ENCODE peak calls at places on chromosome 15, in nine cellular contexts. A is cardiac fibroblast, V is mesothelial cell of epicardium, P is AG04449, I is lower leg skin, D is OCI-LY7, O is NCI-H345, Q is nephron progenitor cell, J is dorsolateral prefrontal cortex. H is an unnamed sample.

GRCh38 chr15:90787881-90788280 is 70.7 kb downstream of the BLM start:
- DNase-seq in A (peak; percentile 45), V (no peak), P (no peak), I (no peak), D (no peak), O (no peak), Q (no peak), J (no peak), H (no peak)

GRCh38 chr15:100728371-100729201 is 126.2 kb downstream of the ASB7 start:
- DNase-seq in A (no peak), V (peak; percentile 22), P (no peak), I (peak; percentile 81), D (peak; percentile 2), O (no peak), Q (no peak), J (no peak), H (no peak)

GRCh38 chr15:37698679-37699078 is 235.8 kb upstream of the TMCO5A start:
- DNase-seq in A (no peak), V (no peak), P (no peak), I (no peak), D (no peak), O (no peak), Q (no peak), J (no peak), H (no peak)

GRCh38 chr15:71003314-71003713 is 110.7 kb downstream of the LRRC49 start:
- DNase-seq in A (peak; percentile 5), V (no peak), P (peak; percentile 19), I (no peak), D (no peak), O (no peak), Q (no peak), J (no peak), H (no peak)

GRCh38 chr15:67927501-67928156 is 87.8 kb upstream of the RNU6-1 start:
- DNase-seq in A (peak; percentile 97), V (peak; percentile 62), P (peak; percentile 89), I (no peak), D (no peak), O (no peak), Q (no peak), J (peak; percentile 83), H (peak; percentile 51)

GRCh38 chr15:85008474-85009260 is 27.0 kb downstream of the PDE8A start:
- DNase-seq in A (no peak), V (no peak), P (no peak), I (no peak), D (peak; percentile 39), O (peak; percentile 17), Q (no peak), J (no peak), H (no peak)

GRCh38 chr15:66841953-66842681 is 140.1 kb downstream of the SMAD6 start:
- DNase-seq in A (peak; percentile 95), V (peak; percentile 87), P (peak; percentile 59), I (peak; percentile 97), D (no peak), O (no peak), Q (peak; percentile 70), J (peak; percentile 15), H (peak; percentile 75)

GRCh38 chr15:41207687-41208448 is 22.7 kb downstream of the EXD1 start:
- DNase-seq in A (no peak), V (no peak), P (no peak), I (no peak), D (no peak), O (no peak), Q (no peak), J (no peak), H (no peak)

GRCh38 chr15:34374816-34375215 is 7.8 kb upstream of the LPCAT4 start:
- DNase-seq in A (no peak), V (no peak), P (no peak), I (no peak), D (no peak), O (no peak), Q (no peak), J (no peak), H (no peak)

GRCh38 chr15:85324202-85324601 is 56.2 kb upstream of the AKAP13 start:
- DNase-seq in A (no peak), V (no peak), P (no peak), I (no peak), D (no peak), O (no peak), Q (no peak), J (no peak), H (no peak)

GRCh38 chr15:74780523-74780982 is 1.3 kb upstream of the CSK start:
- DNase-seq in A (no peak), V (no peak), P (no peak), I (no peak), D (no peak), O (no peak), Q (no peak), J (no peak), H (no peak)

GRCh38 chr15:38130739-38131498 is 121.7 kb upstream of the SPRED1 start:
- DNase-seq in A (peak; percentile 98), V (peak; percentile 58), P (peak; percentile 87), I (peak; percentile 96), D (peak; percentile 20), O (no peak), Q (peak; percentile 12), J (peak; percentile 56), H (peak; percentile 92)

GRCh38 chr15:100900136-100900894 is 18.8 kb upstream of the LRRK1 start:
- DNase-seq in A (no peak), V (no peak), P (no peak), I (peak; percentile 84), D (no peak), O (no peak), Q (peak; percentile 27), J (no peak), H (no peak)

GRCh38 chr15:66654718-66655375 is 47.2 kb upstream of the SMAD6 start:
- DNase-seq in A (no peak), V (no peak), P (no peak), I (no peak), D (no peak), O (no peak), Q (peak; percentile 47), J (no peak), H (no peak)

GRCh38 chr15:49439678-49440375 is 16.8 kb downstream of the FGF7 start:
- DNase-seq in A (no peak), V (no peak), P (no peak), I (no peak), D (no peak), O (no peak), Q (no peak), J (no peak), H (no peak)

GRCh38 chr15:73934281-73934680 is 8.0 kb downstream of the LOXL1 start:
- DNase-seq in A (no peak), V (no peak), P (no peak), I (no peak), D (no peak), O (no peak), Q (no peak), J (no peak), H (no peak)

GRCh38 chr15:58469432-58470353 is 37.9 kb downstream of the LIPC start:
- DNase-seq in A (peak; percentile 94), V (no peak), P (peak; percentile 92), I (no peak), D (no peak), O (no peak), Q (no peak), J (no peak), H (peak; percentile 93)

GRCh38 chr15:26102988-26103387 is 239.9 kb upstream of the ATP10A start:
- DNase-seq in A (no peak), V (no peak), P (no peak), I (no peak), D (no peak), O (no peak), Q (no peak), J (no peak), H (no peak)

GRCh38 chr15:82833283-82833682 is 23.9 kb downstream of the WHAMM start:
- DNase-seq in A (no peak), V (no peak), P (no peak), I (no peak), D (no peak), O (no peak), Q (no peak), J (no peak), H (no peak)

GRCh38 chr15:67382723-67383122 is 128.1 kb downstream of the IQCH start:
- DNase-seq in A (no peak), V (no peak), P (no peak), I (no peak), D (no peak), O (no peak), Q (no peak), J (no peak), H (no peak)

GRCh38 chr15:68599560-68600071 is 20.8 kb downstream of the CORO2B start:
- DNase-seq in A (peak; percentile 72), V (no peak), P (no peak), I (no peak), D (peak; percentile 55), O (no peak), Q (peak; percentile 78), J (no peak), H (peak; percentile 47)

GRCh38 chr15:77722759-77723460 is 90.2 kb upstream of the LINGO1 start:
- DNase-seq in A (no peak), V (no peak), P (no peak), I (no peak), D (no peak), O (no peak), Q (no peak), J (no peak), H (no peak)

GRCh38 chr15:57580428-57580827 is 11.3 kb upstream of the MYZAP start:
- DNase-seq in A (no peak), V (no peak), P (no peak), I (no peak), D (no peak), O (no peak), Q (no peak), J (no peak), H (no peak)

GRCh38 chr15:49830411-49830810 is 209.6 kb downstream of the DTWD1 start:
- DNase-seq in A (peak; percentile 70), V (no peak), P (no peak), I (no peak), D (no peak), O (no peak), Q (no peak), J (no peak), H (peak; percentile 18)

GRCh38 chr15:62254137-62254934 is 89.3 kb upstream of the C2CD4B start:
- DNase-seq in A (peak; percentile 79), V (peak; percentile 81), P (no peak), I (peak; percentile 92), D (peak; percentile 71), O (peak; percentile 61), Q (peak; percentile 86), J (peak; percentile 21), H (no peak)

GRCh38 chr15:75356539-75356938 is 9.7 kb downstream of the NEIL1 start:
- DNase-seq in A (no peak), V (no peak), P (no peak), I (no peak), D (no peak), O (no peak), Q (no peak), J (no peak), H (no peak)

GRCh38 chr15:67035886-67036285 is 29.5 kb upstream of the SMAD3 start:
- DNase-seq in A (peak; percentile 24), V (no peak), P (no peak), I (no peak), D (no peak), O (no peak), Q (no peak), J (no peak), H (no peak)

H was measured in BJ.